ENCODE peak calls at places on chromosomes 13 and 19, in five cellular contexts. U, S, X, H and A are unnamed samples.

GRCh38 chr13:66915596-66916185 is 314.4 kb downstream of the PCDH9 start:
- DNase-seq in X (no peak), H (no peak), U (no peak), S (peak), A (no peak)

GRCh38 chr13:94656766-94657165 is 55.1 kb downstream of the GPR180 start:
- DNase-seq in U (no peak), X (no peak), S (peak), H (peak), A (peak)

GRCh38 chr13:95494082-95494681 is 58.3 kb upstream of the CLDN10 start:
- DNase-seq in X (no peak), H (peak), S (peak), U (no peak), A (peak)

GRCh38 chr13:95457294-95457693 is 95.2 kb upstream of the CLDN10 start:
- DNase-seq in S (peak), H (no peak), U (no peak), X (no peak), A (no peak)

GRCh38 chr19:38740252-38740592 is 4.1 kb downstream of the CAPN12 start:
- DNase-seq in U (no peak), X (no peak), S (no peak), H (no peak), A (no peak)

GRCh38 chr13:81051873-81052272 is 710.9 kb upstream of the SPRY2 start:
- DNase-seq in S (no peak), H (no peak), X (no peak), U (no peak), A (no peak)

GRCh38 chr19:45424191-45425058 is 708 bp upstream of the ERCC1 start:
- DNase-seq in H (peak), X (no peak), U (peak), S (peak), A (peak)

GRCh38 chr19:15640904-15641597 is 354 bp downstream of the CYP4F3 start:
- DNase-seq in H (no peak), S (no peak), U (no peak), X (no peak), A (no peak)

GRCh38 chr19:33502521-33502920 is 19.1 kb downstream of the PEPD start:
- DNase-seq in X (no peak), S (no peak), H (no peak), U (no peak), A (no peak)

GRCh38 chr19:13920940-13921744 is 15.1 kb downstream of the CC2D1A start:
- DNase-seq in S (peak), H (peak), X (no peak), U (no peak), A (peak)

GRCh38 chr13:20923272-20923671 is 20.7 kb upstream of the XPO4 start:
- DNase-seq in H (no peak), X (no peak), S (no peak), U (no peak), A (no peak)

GRCh38 chr13:47459512-47459911 is 541.6 kb downstream of the SUCLA2 start:
- DNase-seq in U (no peak), S (peak), H (no peak), X (no peak), A (no peak)

GRCh38 chr13:80339578-80339840 is 1.4 kb downstream of the SPRY2 start:
- DNase-seq in X (no peak), S (no peak), U (no peak), H (no peak), A (no peak)

GRCh38 chr13:28684257-28684656 is 25.3 kb downstream of the POMP start:
- DNase-seq in H (no peak), S (no peak), U (no peak), X (no peak), A (no peak)

GRCh38 chr13:27126877-27127276 is 44.7 kb downstream of the USP12 start:
- DNase-seq in S (no peak), X (no peak), H (no peak), U (no peak), A (no peak)

GRCh38 chr19:48798937-48799336 is 11.9 kb downstream of the BCAT2 start:
- DNase-seq in S (peak), U (no peak), X (no peak), H (no peak), A (no peak)

GRCh38 chr13:28837111-28837510 is 17.0 kb downstream of the MTUS2 start:
- DNase-seq in U (no peak), X (no peak), H (no peak), S (no peak), A (no peak)

GRCh38 chr13:114282143-114282685 is 813 bp downstream of the UPF3A start:
- DNase-seq in U (peak), X (peak), S (peak), H (no peak), A (peak)
- TF ChIP-seq POLR2A in U (no peak), X (no peak), S (no peak), H (no peak), A (no peak)

GRCh38 chr19:10780368-10780767 is 55.6 kb downstream of the TMED1 start:
- DNase-seq in S (peak), U (peak), X (no peak), H (no peak), A (peak)
- TF ChIP-seq POLR2A in S (no peak), U (no peak), X (no peak), H (no peak), A (no peak)

GRCh38 chr19:55279376-55279772 is 536 bp downstream of the HSPBP1 start:
- DNase-seq in S (no peak), X (no peak), U (no peak), H (no peak), A (no peak)

GRCh38 chr19:55278391-55279135 is 1.3 kb downstream of the HSPBP1 start:
- DNase-seq in S (no peak), X (no peak), H (no peak), U (no peak), A (no peak)

GRCh38 chr19:55276720-55277430 is 3.0 kb downstream of the HSPBP1 start:
- DNase-seq in H (no peak), S (no peak), X (no peak), U (no peak), A (no peak)

GRCh38 chr19:55277494-55277893 is 2.4 kb downstream of the HSPBP1 start:
- DNase-seq in H (no peak), U (no peak), S (no peak), X (no peak), A (no peak)

DNA sequence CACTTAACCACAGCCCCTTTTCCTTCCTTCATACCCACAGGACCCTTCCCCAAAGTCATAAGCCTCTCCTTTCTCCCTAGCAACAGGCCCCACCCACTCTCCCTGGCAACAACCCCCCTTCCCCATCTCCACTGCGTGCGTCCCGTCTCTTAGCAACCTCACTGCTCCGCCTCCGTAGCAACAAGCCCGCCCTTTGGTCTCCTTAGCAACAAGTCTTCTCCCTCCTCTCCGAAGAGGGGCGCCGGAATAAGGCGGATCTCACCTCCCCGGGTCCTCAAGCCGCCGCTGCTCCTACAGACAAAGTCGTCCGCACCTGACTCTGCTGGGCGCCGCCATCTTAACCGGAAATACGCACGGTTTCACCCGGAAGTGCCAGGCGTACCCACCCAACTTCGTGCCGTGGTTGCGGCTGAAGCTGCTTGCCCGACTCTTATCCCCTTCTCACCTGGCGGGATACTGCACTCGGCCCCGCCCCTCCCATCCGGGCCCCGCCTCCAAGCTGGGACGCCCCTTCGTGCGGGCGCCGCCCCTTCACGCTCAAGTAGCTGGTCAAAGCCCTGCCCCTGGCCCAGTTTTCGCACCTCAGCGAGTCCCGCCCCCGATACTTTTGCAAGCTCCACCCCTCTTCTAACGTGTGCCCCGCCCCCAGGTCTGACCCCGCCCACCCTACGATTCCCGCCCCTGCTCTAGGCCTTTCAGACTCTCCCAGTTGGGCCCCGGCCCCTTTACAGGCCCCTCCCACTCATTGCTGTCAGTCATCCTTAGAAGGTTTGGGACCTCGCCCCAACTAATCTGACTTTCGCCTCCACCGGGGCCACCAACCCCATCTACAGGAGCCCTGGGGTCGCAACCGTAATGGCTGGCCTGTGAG is at the start of gene HSPBP1:
- DNase-seq in U (peak), X (peak), S (peak), H (peak), A (peak)
- TF ChIP-seq POLR2A in U (no peak), X (no peak), S (peak), H (peak), A (peak)

DNA sequence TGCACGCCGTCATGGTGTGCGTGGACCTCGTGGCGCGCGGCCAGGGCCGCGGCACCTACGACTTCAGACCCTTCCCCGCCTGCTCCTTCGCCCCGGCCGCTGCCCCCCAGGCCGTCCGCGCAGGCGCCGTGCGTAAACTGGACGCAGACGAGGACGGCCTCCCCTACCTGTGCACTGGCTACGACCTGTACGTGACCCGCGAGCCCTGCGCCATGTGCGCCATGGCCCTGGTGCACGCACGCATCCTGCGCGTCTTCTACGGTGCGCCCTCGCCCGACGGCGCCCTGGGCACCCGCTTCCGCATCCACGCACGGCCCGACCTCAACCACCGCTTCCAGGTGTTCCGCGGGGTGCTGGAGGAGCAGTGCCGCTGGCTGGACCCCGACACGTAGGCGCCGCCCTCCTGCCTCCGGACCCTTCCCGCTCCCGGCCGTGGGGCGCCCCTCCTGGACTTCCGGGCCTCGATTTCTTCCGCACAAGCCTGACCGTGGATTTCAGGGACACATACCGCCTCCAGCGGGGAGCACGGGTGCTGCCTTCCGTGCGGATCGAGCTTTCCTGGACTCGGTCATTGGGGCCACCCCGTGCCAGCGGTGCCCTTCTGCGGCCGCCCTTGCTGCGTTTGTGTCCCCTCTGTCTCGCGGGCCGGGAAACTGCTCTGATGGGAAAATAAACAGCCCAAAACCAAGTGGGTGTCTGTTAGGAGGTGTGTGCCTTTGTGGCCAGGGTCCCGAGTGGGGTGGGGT is 7.7 kb downstream of the ADAT3 start:
- DNase-seq in X (no peak), S (no peak), H (no peak), U (no peak), A (no peak)
- TF ChIP-seq POLR2A in X (no peak), S (no peak), H (no peak), U (no peak), A (no peak)

DNA sequence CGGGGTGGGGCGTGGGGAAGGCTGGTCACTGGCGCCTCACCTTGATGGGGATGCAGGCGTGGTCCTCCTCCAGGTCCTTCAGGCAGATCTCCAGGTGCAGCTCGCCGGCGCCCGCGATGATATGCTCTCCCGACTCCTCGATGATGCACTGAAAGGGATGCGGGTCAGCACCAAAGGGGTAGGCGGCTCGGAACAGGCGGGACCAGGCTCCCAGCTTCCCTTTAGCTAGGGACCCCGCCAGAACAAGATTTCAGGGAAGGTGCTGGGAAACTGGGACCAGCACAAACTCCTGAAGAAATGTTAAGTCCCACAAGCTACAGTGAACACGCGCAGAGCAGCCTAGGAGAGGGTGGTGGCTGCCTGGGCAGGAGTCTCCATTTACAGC is 6.0 kb downstream of the EEF2 start:
- DNase-seq in U (no peak), S (no peak), H (no peak), X (no peak), A (no peak)
- TF ChIP-seq POLR2A in U (no peak), S (no peak), H (no peak), X (no peak), A (no peak)

DNA sequence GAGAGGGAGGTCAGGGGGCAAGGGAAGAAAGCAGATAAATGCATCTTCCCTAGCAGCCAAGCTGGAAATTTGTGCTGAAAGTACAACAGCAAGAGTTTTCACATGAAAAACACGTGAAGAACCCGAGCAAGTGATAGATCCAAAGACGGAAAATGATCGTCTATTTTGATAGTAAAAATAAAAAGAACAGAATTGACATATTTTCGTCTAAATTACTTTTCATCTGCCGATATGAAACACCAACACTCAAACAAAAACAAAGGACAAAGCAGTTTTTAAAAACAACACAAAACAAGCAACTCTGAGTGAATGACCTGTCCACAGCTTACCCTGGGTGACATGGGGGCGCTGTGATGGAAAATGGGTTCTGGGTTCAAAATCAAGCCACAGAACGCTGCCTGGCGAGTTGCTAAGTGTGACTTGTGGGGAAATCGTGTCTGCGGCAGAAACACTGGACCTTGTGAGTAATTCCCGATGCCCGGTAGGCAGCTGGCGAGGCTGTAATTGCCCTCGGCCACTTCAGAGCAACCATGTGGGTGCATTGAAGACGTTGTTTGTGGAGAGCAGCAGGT is 7.3 kb downstream of the SOX1 start:
- DNase-seq in S (no peak), H (no peak), X (no peak), U (no peak), A (no peak)
- TF ChIP-seq POLR2A in S (no peak), H (no peak), X (no peak), U (no peak), A (no peak)

GRCh38 chr13:73547239-73547638 is 488.4 kb downstream of the KLF5 start:
- DNase-seq in S (no peak), H (no peak), X (no peak), U (no peak), A (no peak)
- TF ChIP-seq POLR2A in S (no peak), H (no peak), X (no peak), U (no peak), A (no peak)